ENCODE peak calls at places on chromosomes 1 and 21, in six cellular contexts. J is IMR-90, D is H9, C is neuronal stem cell, W is H1, Q is mesenchymal stem cell. R is an unnamed sample.

GRCh38 chr1:43975249-43975961 is 645 bp downstream of the ATP6V0B start:
- DNase-seq in J (no peak), D (no peak), C (no peak), W (no peak), Q (peak), R (peak)

GRCh38 chr1:218568962-218569530 is 223.9 kb downstream of the TGFB2 start:
- DNase-seq in J (no peak), D (no peak), C (no peak), W (no peak), Q (no peak), R (no peak)

GRCh38 chr1:93698351-93699112 is 16.9 kb upstream of the BCAR3 start:
- DNase-seq in J (no peak), D (no peak), C (no peak), W (no peak), Q (no peak), R (no peak)

GRCh38 chr1:94962745-94963265 is 35.9 kb upstream of the CNN3 start:
- DNase-seq in J (peak), D (no peak), C (no peak), W (no peak), Q (peak), R (no peak)

GRCh38 chr1:12615916-12616708 is 1.9 kb downstream of the DHRS3 start:
- DNase-seq in J (peak), D (peak), C (no peak), W (peak), Q (peak), R (peak)

GRCh38 chr1:32014937-32015363 is 1.3 kb downstream of the KHDRBS1 start:
- DNase-seq in J (no peak), D (no peak), C (no peak), W (no peak), Q (no peak), R (no peak)

GRCh38 chr1:30756545-30757195 is 904 bp downstream of the LAPTM5 start:
- DNase-seq in J (peak), D (no peak), C (no peak), W (no peak), Q (peak), R (peak)

GRCh38 chr21:16708431-16708830 is 804.4 kb upstream of the CXADR start:
- DNase-seq in J (peak), D (no peak), C (no peak), W (no peak), Q (no peak), R (no peak)

GRCh38 chr1:1058921-1059493 is 15.1 kb downstream of the RNF223 start:
- DNase-seq in J (no peak), D (no peak), C (no peak), W (peak), Q (peak), R (peak)

GRCh38 chr1:22563671-22564612 is 653 bp downstream of the EPHA8 start:
- DNase-seq in J (no peak), D (no peak), C (no peak), W (peak), Q (no peak), R (no peak)

GRCh38 chr1:44962729-44963128 is 23.7 kb downstream of the EIF2B3 start:
- DNase-seq in J (no peak), D (no peak), C (no peak), W (no peak), Q (no peak), R (no peak)

GRCh38 chr21:42401164-42401563 is 2.5 kb upstream of the UBASH3A start:
- DNase-seq in J (no peak), D (no peak), C (no peak), W (no peak), Q (no peak), R (peak)

GRCh38 chr1:26701995-26702679 is 6.3 kb downstream of the ARID1A start:
- DNase-seq in J (no peak), D (no peak), C (no peak), W (no peak), Q (no peak), R (no peak)

GRCh38 chr1:154609398-154610380 is 1.7 kb upstream of the ADAR start:
- DNase-seq in J (peak), D (peak), C (no peak), W (peak), Q (peak), R (peak)

GRCh38 chr1:180184041-180184440 is 29.4 kb downstream of the QSOX1 start:
- DNase-seq in J (no peak), D (no peak), C (no peak), W (no peak), Q (no peak), R (no peak)

GRCh38 chr1:166032901-166033371 is 133.9 kb downstream of the FAM78B start:
- DNase-seq in J (no peak), D (no peak), C (no peak), W (no peak), Q (no peak), R (peak)

GRCh38 chr21:34698270-34699015 is 29.6 kb downstream of the CLIC6 start:
- DNase-seq in J (no peak), D (no peak), C (no peak), W (no peak), Q (no peak), R (peak)

GRCh38 chr1:56424744-56425493 is 154.4 kb downstream of the PLPP3 start:
- DNase-seq in J (peak), D (no peak), C (no peak), W (no peak), Q (peak), R (peak)

GRCh38 chr1:203906932-203907331 is 45.5 kb downstream of the SNRPE start:
- DNase-seq in J (peak), D (no peak), C (no peak), W (no peak), Q (peak), R (peak)

GRCh38 chr21:21897275-21897883 is 899.2 kb downstream of the NCAM2 start:
- DNase-seq in J (no peak), D (no peak), C (no peak), W (no peak), Q (no peak), R (no peak)

GRCh38 chr1:45216861-45217260 is 10.5 kb upstream of the ZSWIM5 start:
- DNase-seq in J (no peak), D (no peak), C (no peak), W (no peak), Q (no peak), R (peak)

GRCh38 chr1:231376875-231377549 is 38.9 kb downstream of the SPRTN start:
- DNase-seq in J (no peak), D (no peak), C (no peak), W (no peak), Q (no peak), R (no peak)

GRCh38 chr1:212485218-212485609 is 52.5 kb downstream of the NENF start:
- DNase-seq in J (no peak), D (no peak), C (no peak), W (no peak), Q (no peak), R (no peak)
- H2BK5ac ChIP-seq in J (no peak), D (no peak), C (no peak), W (no peak), Q (no peak), R (no peak)

GRCh38 chr1:6199298-6200187 is at the start of gene RPL22:
- DNase-seq in J (peak), D (peak), C (peak), W (peak), Q (peak), R (peak)
- H2BK5ac ChIP-seq in J (peak), D (peak), C (peak), W (peak), Q (peak), R (peak)

DNA sequence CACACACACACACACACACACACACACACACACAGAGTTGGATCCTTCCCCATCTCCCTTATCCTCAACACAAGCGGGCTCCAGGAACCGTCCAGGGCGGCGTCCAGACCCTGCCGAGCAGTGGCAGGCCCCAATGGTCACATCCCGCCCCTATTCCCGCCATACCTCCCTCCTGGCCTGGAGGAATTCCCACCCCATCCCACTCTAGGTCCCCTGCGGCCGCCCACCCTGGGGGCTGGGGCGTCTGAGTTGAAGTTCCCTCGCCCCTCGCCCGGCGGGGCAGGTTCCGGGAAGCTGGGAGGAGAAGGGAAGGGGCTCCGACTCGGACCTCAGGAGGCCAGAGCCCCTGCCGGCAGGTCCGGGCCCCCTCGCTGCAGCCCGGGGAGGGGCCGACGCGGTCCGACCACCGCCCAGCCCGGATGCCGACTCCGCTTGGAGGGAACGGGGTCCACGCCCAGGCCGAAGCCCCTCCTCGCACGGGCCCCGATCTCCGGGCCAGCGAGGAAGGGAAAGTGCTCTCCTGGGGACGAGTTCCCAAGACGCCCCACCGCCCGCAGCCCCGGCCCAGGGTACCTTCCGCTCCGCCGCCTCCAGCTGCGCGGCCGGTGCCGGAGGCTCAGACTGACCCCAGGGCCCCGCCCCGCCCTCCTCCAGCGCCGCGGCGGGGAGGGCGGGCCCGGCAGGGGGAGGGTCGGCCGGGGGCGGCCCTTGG is at the start of gene RHOC:
- DNase-seq in J (peak), D (peak), C (peak), W (peak), Q (peak), R (peak)
- H2BK5ac ChIP-seq in J (peak), D (no peak), C (peak), W (no peak), Q (peak), R (peak)

GRCh38 chr1:36396359-36396758 is 1.3 kb downstream of the LSM10 start:
- DNase-seq in J (no peak), D (no peak), C (no peak), W (no peak), Q (no peak), R (no peak)

GRCh38 chr1:36397378-36398230 is at the start of gene LSM10:
- DNase-seq in J (peak), D (peak), C (peak), W (peak), Q (peak), R (peak)

GRCh38 chr1:36393686-36394085 is 4.0 kb downstream of the LSM10 start:
- DNase-seq in J (no peak), D (no peak), C (no peak), W (no peak), Q (no peak), R (no peak)

GRCh38 chr1:36398370-36398977 is 766 bp upstream of the LSM10 start:
- DNase-seq in J (no peak), D (no peak), C (no peak), W (no peak), Q (no peak), R (no peak)

DNA sequence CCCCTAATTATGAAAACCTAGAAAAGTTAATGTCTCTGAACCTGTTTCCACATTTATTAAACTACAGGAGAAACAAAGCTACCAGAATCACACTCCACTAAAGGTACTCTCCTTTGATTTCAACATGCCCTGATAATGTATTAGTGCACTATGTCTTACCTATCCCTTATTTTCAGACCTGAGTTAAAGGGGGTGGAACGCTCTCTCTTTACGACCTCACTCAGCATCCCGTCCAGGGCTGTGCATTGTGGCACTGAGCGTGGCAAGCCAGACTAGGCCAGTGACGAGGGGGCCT is 678 bp downstream of the LSM10 start:
- DNase-seq in J (no peak), D (no peak), C (no peak), W (no peak), Q (no peak), R (no peak)
- H2BK5ac ChIP-seq in J (peak), D (no peak), C (peak), W (peak), Q (no peak), R (peak)

GRCh38 chr21:38166214-38166547 is 90.6 kb upstream of the KCNJ15 start:
- DNase-seq in J (no peak), D (no peak), C (no peak), W (no peak), Q (no peak), R (no peak)

GRCh38 chr21:38171723-38172344 is 85.0 kb upstream of the KCNJ15 start:
- DNase-seq in J (peak), D (peak), C (peak), W (peak), Q (peak), R (peak)

GRCh38 chr21:38170705-38171682 is 85.8 kb upstream of the KCNJ15 start:
- DNase-seq in J (peak), D (no peak), C (no peak), W (peak), Q (peak), R (peak)

GRCh38 chr21:38167345-38167744 is 89.4 kb upstream of the KCNJ15 start:
- DNase-seq in J (no peak), D (no peak), C (no peak), W (no peak), Q (no peak), R (peak)

DNA sequence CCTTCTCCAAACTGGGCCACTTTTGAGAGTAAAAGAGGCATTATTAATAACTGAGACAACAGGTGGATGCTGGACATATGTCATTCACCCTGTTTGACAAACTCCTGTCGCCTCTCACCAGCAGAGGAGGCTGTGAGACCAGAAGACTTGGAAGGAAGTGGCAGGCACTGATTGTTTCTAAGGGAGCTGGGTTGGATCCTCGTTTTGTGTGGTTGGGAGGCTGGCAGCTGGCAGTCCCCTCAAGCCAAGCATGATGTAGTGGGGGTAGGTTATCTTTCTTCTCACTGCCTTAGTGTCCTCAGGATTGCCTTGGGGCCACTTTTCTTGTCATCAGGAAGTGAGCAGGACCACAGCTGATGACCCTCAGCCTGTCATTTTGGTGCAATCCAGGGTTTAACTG is 86.5 kb upstream of the KCNJ15 start:
- DNase-seq in J (peak), D (peak), C (no peak), W (peak), Q (peak), R (peak)
- H2BK5ac ChIP-seq in J (no peak), D (no peak), C (no peak), W (no peak), Q (peak), R (peak)

GRCh38 chr1:184427722-184428121 is 40.9 kb downstream of the C1orf21 start:
- DNase-seq in J (no peak), D (no peak), C (no peak), W (no peak), Q (no peak), R (no peak)

GRCh38 chr1:184428604-184429003 is 41.8 kb downstream of the C1orf21 start:
- DNase-seq in J (no peak), D (no peak), C (no peak), W (no peak), Q (no peak), R (peak)

GRCh38 chr1:184426278-184426674 is 39.4 kb downstream of the C1orf21 start:
- DNase-seq in J (no peak), D (peak), C (no peak), W (no peak), Q (no peak), R (no peak)

GRCh38 chr1:184425449-184426277 is 38.8 kb downstream of the C1orf21 start:
- DNase-seq in J (no peak), D (no peak), C (no peak), W (no peak), Q (peak), R (no peak)

GRCh38 chr1:184429342-184429741 is 42.5 kb downstream of the C1orf21 start:
- DNase-seq in J (no peak), D (no peak), C (no peak), W (no peak), Q (no peak), R (no peak)
- H2BK5ac ChIP-seq in J (no peak), D (no peak), C (no peak), W (no peak), Q (no peak), R (no peak)

DNA sequence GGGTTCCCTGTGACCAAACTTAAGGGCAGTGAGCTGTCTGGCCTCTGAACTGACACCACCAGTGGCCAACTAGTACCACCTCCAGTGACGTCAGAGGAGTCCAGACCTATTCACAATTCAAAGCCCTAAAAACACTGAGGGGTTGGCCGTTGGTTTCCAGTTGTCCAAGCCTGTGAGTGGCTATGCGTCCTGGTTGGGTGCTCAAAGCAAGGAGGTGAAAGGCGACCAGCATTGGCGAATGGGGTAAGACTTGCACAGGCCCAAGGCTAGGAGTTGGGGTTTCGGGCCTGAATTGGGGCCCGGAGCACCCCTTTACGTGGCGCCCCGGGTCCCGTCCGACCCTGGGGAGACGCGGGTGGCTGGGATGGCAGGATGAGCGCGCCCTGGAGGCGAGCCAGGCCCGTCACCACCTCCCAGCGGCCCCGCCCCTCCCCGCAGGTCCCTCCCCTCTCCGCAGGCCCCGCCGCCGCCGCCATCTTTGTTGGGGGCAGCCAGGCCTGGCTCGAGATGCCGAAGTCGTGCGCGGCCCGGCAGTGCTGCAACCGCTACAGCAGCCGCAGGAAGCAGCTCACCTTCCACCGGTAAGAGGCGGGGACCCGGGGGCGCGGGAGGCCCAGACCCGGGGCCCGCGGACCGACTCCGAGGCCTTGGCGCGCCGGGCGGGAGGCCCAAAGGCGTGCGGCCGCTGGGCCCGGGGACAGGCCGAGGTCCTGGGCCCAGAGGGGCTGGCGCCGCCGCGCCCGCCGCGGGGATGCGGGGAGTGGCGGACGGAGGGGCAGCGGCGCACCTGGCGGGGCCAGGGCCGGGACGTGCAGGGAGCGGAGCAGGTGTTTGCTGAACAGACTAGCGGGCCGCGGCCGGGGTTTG is at the start of gene THAP3:
- DNase-seq in J (peak), D (peak), C (peak), W (peak), Q (peak), R (peak)
- H2BK5ac ChIP-seq in J (peak), D (no peak), C (peak), W (no peak), Q (no peak), R (no peak)

DNA sequence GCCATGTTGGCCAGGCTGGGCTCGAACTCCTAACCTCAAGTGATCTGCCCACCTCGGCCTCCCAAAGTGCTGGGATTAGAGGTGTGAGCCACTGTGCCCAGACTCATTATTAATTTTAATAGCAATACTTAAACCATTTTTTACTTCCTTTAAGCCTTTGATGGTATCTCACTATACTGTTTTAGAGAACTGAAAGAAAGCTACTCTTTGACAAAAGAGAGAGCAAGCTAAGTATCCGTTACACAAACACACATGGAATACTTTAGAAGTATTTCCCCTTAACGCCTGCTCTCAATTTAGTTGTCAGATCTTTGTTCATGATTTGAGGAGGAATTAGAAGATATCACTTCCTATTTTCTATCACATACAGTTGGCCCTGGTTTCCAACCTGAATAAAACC is 189.4 kb downstream of the COP1 start:
- DNase-seq in J (no peak), D (no peak), C (no peak), W (no peak), Q (no peak), R (no peak)
- H2BK5ac ChIP-seq in J (no peak), D (no peak), C (no peak), W (no peak), Q (no peak), R (no peak)

GRCh38 chr1:66542811-66543767 is 9.1 kb downstream of the SGIP1 start:
- DNase-seq in J (peak), D (no peak), C (no peak), W (no peak), Q (peak), R (peak)

GRCh38 chr1:66539491-66539890 is 5.5 kb downstream of the SGIP1 start:
- DNase-seq in J (no peak), D (no peak), C (no peak), W (no peak), Q (peak), R (peak)

GRCh38 chr1:66542314-66542713 is 8.4 kb downstream of the SGIP1 start:
- DNase-seq in J (peak), D (no peak), C (no peak), W (no peak), Q (peak), R (no peak)

GRCh38 chr1:66537718-66538117 is 3.8 kb downstream of the SGIP1 start:
- DNase-seq in J (no peak), D (no peak), C (no peak), W (no peak), Q (no peak), R (no peak)

DNA sequence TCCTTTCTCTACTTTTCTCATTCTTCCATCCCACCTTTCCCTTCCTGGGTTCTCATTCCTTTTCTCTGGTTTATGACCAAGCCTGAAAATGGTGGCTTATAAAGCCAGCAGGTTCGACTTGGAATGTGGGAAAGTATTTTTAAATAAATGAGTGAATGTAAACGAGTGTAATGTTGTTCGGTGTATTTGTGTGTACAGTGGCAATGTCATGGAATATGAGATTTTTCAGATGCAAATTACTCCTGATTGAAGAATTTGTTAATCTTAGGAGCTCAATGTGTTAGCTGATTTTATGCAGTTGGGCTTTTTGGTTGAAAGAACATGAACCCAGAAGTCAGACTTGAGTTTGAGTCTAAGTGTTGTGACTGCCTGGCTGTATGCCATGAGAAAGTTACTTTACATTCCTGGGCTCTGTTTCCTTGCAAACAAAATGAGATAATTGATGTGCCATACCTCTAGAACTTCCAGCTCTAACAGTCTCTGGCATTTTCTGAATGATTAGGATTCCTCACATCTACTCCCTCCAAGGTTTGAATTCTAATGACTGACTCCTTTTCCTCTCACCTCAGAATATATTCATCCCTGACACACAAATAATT is 6.6 kb downstream of the SGIP1 start:
- DNase-seq in J (peak), D (no peak), C (no peak), W (no peak), Q (peak), R (peak)
- H2BK5ac ChIP-seq in J (peak), D (no peak), C (no peak), W (no peak), Q (no peak), R (no peak)

R was measured in mesendoderm.